ENCODE peak calls at places on chromosomes 4 and X, in five cellular contexts. A, Q, S, W and U are unnamed samples.

GRCh38 chr4:111108138-111108537 is 485.3 kb upstream of the PITX2 start:
- DNase-seq in S (no peak), W (no peak), Q (no peak), A (no peak), U (no peak)

GRCh38 chr4:107737470-107737869 is 17.4 kb upstream of the PAPSS1 start:
- DNase-seq in A (no peak), W (no peak), S (no peak), Q (no peak), U (no peak)

GRCh38 chrX:9456250-9457074 is 8.4 kb upstream of the TBL1X start:
- DNase-seq in W (no peak), Q (no peak), A (no peak), S (no peak), U (no peak)

GRCh38 chr4:26959654-26960047 is 99.0 kb downstream of the STIM2 start:
- DNase-seq in Q (no peak), A (no peak), W (no peak), S (no peak), U (no peak)

GRCh38 chr4:80295841-80296240 is 29.4 kb downstream of the FGF5 start:
- DNase-seq in S (no peak), A (no peak), Q (no peak), W (peak), U (peak)

GRCh38 chr4:10179957-10180602 is 63.5 kb upstream of the WDR1 start:
- DNase-seq in S (no peak), Q (no peak), A (no peak), W (peak), U (no peak)

GRCh38 chr4:53555111-53555510 is 36.2 kb downstream of the LNX1 start:
- DNase-seq in A (no peak), Q (no peak), W (no peak), S (no peak), U (no peak)

GRCh38 chr4:87188932-87189331 is 31.5 kb downstream of the KLHL8 start:
- DNase-seq in Q (no peak), S (no peak), W (no peak), A (no peak), U (no peak)

GRCh38 chrX:33379839-33380238 is 168.5 kb upstream of the DMD start:
- DNase-seq in W (peak), S (no peak), Q (no peak), A (no peak), U (no peak)

GRCh38 chr4:119498520-119498919 is 130.1 kb downstream of the PDE5A start:
- DNase-seq in Q (no peak), S (no peak), A (peak), W (peak), U (peak)

GRCh38 chr4:28490669-28491068 is 1630.0 kb downstream of the STIM2 start:
- DNase-seq in A (no peak), S (no peak), Q (no peak), W (peak), U (peak)

GRCh38 chr4:15158410-15159091 is 156.3 kb downstream of the CPEB2 start:
- DNase-seq in W (no peak), Q (no peak), A (no peak), S (no peak), U (no peak)

GRCh38 chr4:27684501-27685077 is 823.9 kb downstream of the STIM2 start:
- DNase-seq in Q (no peak), W (peak), S (no peak), A (no peak), U (peak)

GRCh38 chr4:107755841-107756356 is 35.9 kb upstream of the PAPSS1 start:
- DNase-seq in W (peak), S (no peak), Q (no peak), A (no peak), U (peak)

GRCh38 chrX:39819921-39820849 is 277.6 kb downstream of the BCOR start:
- DNase-seq in S (no peak), Q (no peak), A (no peak), W (peak), U (no peak)
- H3K4me3 ChIP-seq in S (no peak), Q (no peak), A (peak), W (no peak), U (no peak)

GRCh38 chrX:115018040-115018647 is 728 bp upstream of the IL13RA2 start:
- DNase-seq in Q (no peak), A (no peak), W (peak), S (no peak), U (peak)
- TF ChIP-seq CTCF in Q (no peak), A (no peak), W (no peak), S (no peak), U (peak)

GRCh38 chr4:175986-176385 is 51.7 kb downstream of the ZNF718 start:
- DNase-seq in W (no peak), Q (no peak), A (no peak), S (no peak), U (no peak)

GRCh38 chr4:173666-174314 is 49.5 kb downstream of the ZNF718 start:
- DNase-seq in W (no peak), S (no peak), A (no peak), Q (no peak), U (no peak)

DNA sequence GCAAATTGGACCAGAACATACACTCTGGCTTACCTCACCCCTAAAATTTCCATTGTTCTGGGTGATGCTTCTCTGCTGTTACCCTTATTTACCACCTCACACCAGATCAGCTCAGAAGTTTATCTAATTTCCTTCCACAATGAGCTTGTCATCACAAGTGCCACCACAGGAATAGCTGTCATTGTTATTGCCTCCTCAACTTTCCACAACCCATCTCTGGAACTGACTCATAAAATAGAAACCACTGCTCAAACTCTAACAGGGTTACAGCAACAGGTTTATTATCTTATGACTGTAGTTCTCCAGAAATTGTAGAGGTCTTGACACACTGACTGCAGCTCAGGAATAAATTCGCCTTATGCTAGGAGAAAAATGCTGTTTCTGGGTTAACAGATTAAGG is 52.7 kb downstream of the ZNF718 start:
- DNase-seq in Q (no peak), A (no peak), S (no peak), W (no peak), U (no peak)
- H3K4me3 ChIP-seq in Q (no peak), A (no peak), S (no peak), W (no peak), U (no peak)

GRCh38 chr4:54877006-54877405 is 219.2 kb downstream of the KIT start:
- DNase-seq in A (no peak), S (no peak), Q (no peak), W (no peak), U (peak)

GRCh38 chr4:54879576-54879975 is 221.8 kb downstream of the KIT start:
- DNase-seq in W (peak), A (no peak), S (no peak), Q (no peak), U (peak)

GRCh38 chr4:54882616-54883015 is 224.9 kb downstream of the KIT start:
- DNase-seq in Q (no peak), W (no peak), A (no peak), S (no peak), U (no peak)
- TF ChIP-seq CTCF in Q (no peak), W (no peak), A (no peak), S (no peak), U (no peak)

DNA sequence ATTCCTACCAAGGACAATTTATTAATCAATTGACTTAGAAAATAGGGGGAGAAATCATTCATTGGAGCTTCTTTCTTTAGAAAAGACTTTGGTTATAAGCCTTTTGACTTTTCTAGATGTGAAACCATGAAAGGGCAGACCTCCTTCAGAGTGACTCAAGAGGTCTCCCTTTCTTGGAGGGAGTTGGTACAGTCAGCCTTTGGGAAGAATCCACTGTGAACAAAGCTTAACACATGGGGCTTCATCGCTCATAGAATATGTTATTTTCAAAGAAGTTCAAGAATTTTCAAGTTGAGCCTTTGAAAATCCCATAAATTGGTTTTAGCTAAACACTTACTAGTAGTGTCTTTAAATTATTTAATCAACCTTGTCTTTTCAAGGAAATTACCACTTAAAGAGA is 28.0 kb downstream of the RIPPLY1 start:
- DNase-seq in A (no peak), S (no peak), W (no peak), Q (no peak), U (peak)
- H3K4me3 ChIP-seq in A (no peak), S (no peak), W (no peak), Q (no peak), U (no peak)